ENCODE peak calls at places on chromosome 4, in eight cellular contexts. I is GM12878, B is HepG2, M is HCT116, E is endothelial cell of umbilical vein, S is SK-N-SH, Q is K562, O is H1. X is an unnamed sample.

GRCh38 chr4:145177511-145177905 is 2.9 kb downstream of the OTUD4 start:
- DNase-seq in I (no peak), B (no peak), M (no peak), E (no peak), S (no peak), Q (no peak), O (no peak), X (no peak)

GRCh38 chr4:176340871-176341685 is 21.3 kb downstream of the SPCS3 start:
- DNase-seq in I (no peak), B (peak; percentile 24), M (no peak), E (peak; percentile 69), S (peak; percentile 46), Q (peak; percentile 28), O (no peak), X (no peak)

GRCh38 chr4:10336471-10336870 is 120.8 kb downstream of the ZNF518B start:
- DNase-seq in I (no peak), B (no peak), M (no peak), E (no peak), S (no peak), Q (no peak), O (no peak), X (no peak)

GRCh38 chr4:153488006-153488718 is 22.0 kb downstream of the TMEM131L start:
- DNase-seq in I (peak; percentile 94), B (no peak), M (no peak), E (peak; percentile 50), S (no peak), Q (no peak), O (peak; percentile 48), X (no peak)

GRCh38 chr4:125501661-125502060 is 186.9 kb downstream of the FAT4 start:
- DNase-seq in I (no peak), B (no peak), M (no peak), E (no peak), S (no peak), Q (no peak), O (no peak), X (no peak)

GRCh38 chr4:93084599-93085305 is 743.8 kb upstream of the ATOH1 start:
- DNase-seq in I (no peak), B (no peak), M (no peak), E (no peak), S (no peak), Q (no peak), O (no peak), X (no peak)

GRCh38 chr4:3471098-3471760 is 8.1 kb downstream of the DOK7 start:
- DNase-seq in I (no peak), B (no peak), M (no peak), E (no peak), S (no peak), Q (no peak), O (no peak), X (no peak)

GRCh38 chr4:76753814-76754213 is 144.1 kb downstream of the SOWAHB start:
- DNase-seq in I (no peak), B (no peak), M (no peak), E (peak; percentile 86), S (no peak), Q (no peak), O (no peak), X (no peak)

GRCh38 chr4:27917381-27917780 is 1056.7 kb downstream of the STIM2 start:
- DNase-seq in I (no peak), B (no peak), M (no peak), E (no peak), S (no peak), Q (no peak), O (no peak), X (no peak)

GRCh38 chr4:74583757-74584156 is 138.8 kb downstream of the AREG start:
- DNase-seq in I (no peak), B (peak; percentile 49), M (no peak), E (no peak), S (no peak), Q (no peak), O (no peak), X (no peak)

GRCh38 chr4:162506253-162506652 is 342.5 kb upstream of the FSTL5 start:
- DNase-seq in I (no peak), B (no peak), M (no peak), E (no peak), S (no peak), Q (no peak), O (no peak), X (no peak)

GRCh38 chr4:154344686-154345085 is 146.9 kb downstream of the DCHS2 start:
- DNase-seq in I (no peak), B (peak; percentile 1), M (peak; percentile 19), E (no peak), S (no peak), Q (no peak), O (no peak), X (no peak)

GRCh38 chr4:48252313-48252712 is 17.3 kb downstream of the TEC start:
- DNase-seq in I (no peak), B (no peak), M (no peak), E (no peak), S (no peak), Q (no peak), O (no peak), X (no peak)

GRCh38 chr4:185138161-185138560 is 4.9 kb upstream of the SLC25A4 start:
- DNase-seq in I (no peak), B (no peak), M (no peak), E (peak; percentile 62), S (no peak), Q (no peak), O (no peak), X (no peak)

GRCh38 chr4:109005523-109005922 is 242.7 kb upstream of the ETNPPL start:
- DNase-seq in I (no peak), B (no peak), M (no peak), E (no peak), S (no peak), Q (no peak), O (no peak), X (no peak)

GRCh38 chr4:108130955-108131354 is 37.8 kb downstream of the LEF1 start:
- DNase-seq in I (no peak), B (no peak), M (no peak), E (no peak), S (no peak), Q (no peak), O (no peak), X (no peak)

GRCh38 chr4:127632420-127633403 is at the start of gene INTU:
- DNase-seq in I (no peak), B (peak; percentile 93), M (peak; percentile 92), E (peak; percentile 97), S (peak; percentile 84), Q (peak; percentile 89), O (peak; percentile 91), X (peak; percentile 87)
- TF ChIP-seq POLR2AphosphoS5 in I (no peak), B (peak; percentile 58), M (peak; percentile 81), E (peak; percentile 44), S (peak; percentile 55), Q (peak; percentile 50), O (peak; percentile 78), X (peak; percentile 70)

GRCh38 chr4:81504685-81505598 is 33.2 kb upstream of the RASGEF1B start:
- DNase-seq in I (no peak), B (no peak), M (no peak), E (peak; percentile 9), S (no peak), Q (no peak), O (no peak), X (no peak)

GRCh38 chr4:81506731-81507130 is 35.0 kb upstream of the RASGEF1B start:
- DNase-seq in I (peak; percentile 33), B (no peak), M (no peak), E (no peak), S (no peak), Q (no peak), O (no peak), X (no peak)

GRCh38 chr4:81502561-81502960 is 30.9 kb upstream of the RASGEF1B start:
- DNase-seq in I (no peak), B (no peak), M (no peak), E (no peak), S (no peak), Q (no peak), O (no peak), X (no peak)

GRCh38 chr4:81499840-81500239 is 28.1 kb upstream of the RASGEF1B start:
- DNase-seq in I (no peak), B (no peak), M (no peak), E (no peak), S (no peak), Q (no peak), O (no peak), X (no peak)

GRCh38 chr4:81503586-81503985 is 31.9 kb upstream of the RASGEF1B start:
- DNase-seq in I (no peak), B (no peak), M (no peak), E (no peak), S (no peak), Q (no peak), O (no peak), X (no peak)
- H3K9ac ChIP-seq in I (no peak overlapping the region), B (no peak overlapping the region), M (no peak overlapping the region), E (no peak overlapping the region), S (no peak overlapping the region), Q (no peak overlapping the region), O (no peak overlapping the region), X (no peak overlapping the region)

GRCh38 chr4:140612356-140612755 is 43.6 kb upstream of the UCP1 start:
- DNase-seq in I (no peak), B (no peak), M (no peak), E (no peak), S (no peak), Q (no peak), O (no peak), X (no peak)
- H3K4me3 ChIP-seq in I (no peak overlapping the region), B (no peak overlapping the region), M (no peak overlapping the region), E (no peak overlapping the region), S (no peak overlapping the region), Q (no peak overlapping the region), O (no peak overlapping the region), X (no peak overlapping the region)

GRCh38 chr4:122966201-122966600 is 43.8 kb upstream of the NUDT6 start:
- DNase-seq in I (no peak), B (no peak), M (no peak), E (no peak), S (no peak), Q (no peak), O (no peak), X (no peak)

GRCh38 chr4:122958505-122958904 is 36.1 kb upstream of the NUDT6 start:
- DNase-seq in I (no peak), B (no peak), M (no peak), E (no peak), S (no peak), Q (no peak), O (no peak), X (no peak)

GRCh38 chr4:122963222-122963621 is 40.8 kb upstream of the NUDT6 start:
- DNase-seq in I (no peak), B (no peak), M (no peak), E (no peak), S (no peak), Q (no peak), O (no peak), X (no peak)

GRCh38 chr4:122959441-122959840 is 37.0 kb upstream of the NUDT6 start:
- DNase-seq in I (no peak), B (no peak), M (no peak), E (peak; percentile 10), S (no peak), Q (no peak), O (no peak), X (no peak)

DNA sequence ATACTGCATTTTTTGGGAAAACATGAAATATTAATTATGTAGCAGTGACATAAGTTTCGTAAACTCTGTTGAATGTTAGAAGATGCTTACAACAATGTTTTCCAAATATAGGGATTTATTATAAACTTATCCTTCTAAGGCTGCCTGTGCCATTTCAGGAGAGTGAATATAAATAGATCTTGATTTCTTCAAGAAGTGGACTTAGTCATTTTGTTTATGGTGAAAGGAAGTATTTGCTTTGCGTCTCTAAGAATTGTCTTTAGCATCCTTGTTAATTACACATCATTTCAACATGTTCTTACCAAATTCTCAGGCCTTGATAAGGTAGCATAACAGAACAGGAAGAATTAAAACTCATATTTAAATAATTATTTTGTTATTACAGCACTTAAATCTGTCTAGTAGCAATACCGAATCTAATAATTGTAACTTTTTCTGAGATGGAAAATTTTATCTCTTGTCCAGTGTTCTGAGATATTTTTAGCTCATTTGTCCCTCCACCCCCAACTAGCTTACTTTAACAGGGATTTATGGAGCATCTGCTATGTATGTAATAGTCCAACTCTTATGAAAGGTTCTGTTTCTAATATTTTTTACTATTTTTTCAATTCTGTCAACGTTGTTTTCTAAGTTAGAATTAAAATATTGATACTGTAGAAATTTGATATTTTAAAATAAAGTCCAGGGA is 38.0 kb upstream of the NUDT6 start:
- DNase-seq in I (no peak), B (no peak), M (no peak), E (no peak), S (no peak), Q (no peak), O (no peak), X (no peak)
- TF ChIP-seq POLR2AphosphoS5 in I (no peak), B (no peak), M (no peak), E (no peak), S (no peak), Q (no peak), O (no peak), X (no peak)

X was measured in SK-N-MC.